ENCODE peak calls at places on chromosomes 11 and 22, in four cellular contexts. M, H, T and S are unnamed samples.

GRCh38 chr11:1760351-1761109 is 3.2 kb downstream of the CTSD start:
- DNase-seq in M (no peak), H (peak; percentile 67), T (no peak), S (peak; percentile 92)

GRCh38 chr11:62665630-62666258 is 632 bp downstream of the CSKMT start:
- DNase-seq in M (peak; percentile 65), H (peak; percentile 33), T (peak; percentile 73), S (peak; percentile 84)

GRCh38 chr22:29300807-29301601 is 5.4 kb upstream of the GAS2L1 start:
- DNase-seq in M (no peak), H (no peak), T (peak; percentile 27), S (no peak)

GRCh38 chr11:62370743-62371440 is 33.6 kb downstream of the ASRGL1 start:
- DNase-seq in M (no peak), H (no peak), T (no peak), S (no peak)

GRCh38 chr11:114705280-114706024 is 27.1 kb downstream of the NXPE2 start:
- DNase-seq in M (no peak), H (peak; percentile 20), T (no peak), S (no peak)

GRCh38 chr22:44090571-44090905 is 66.4 kb downstream of the PARVB start:
- DNase-seq in M (no peak), H (no peak), T (no peak), S (no peak)

GRCh38 chr11:85643255-85643654 is 4.5 kb upstream of the TMEM126A start:
- DNase-seq in M (peak; percentile 22), H (no peak), T (no peak), S (no peak)

GRCh38 chr22:37330200-37331033 is 48.1 kb downstream of the CYTH4 start:
- DNase-seq in M (no peak), H (no peak), T (peak; percentile 89), S (no peak)

GRCh38 chr11:83599066-83599465 is 312.9 kb upstream of the CCDC90B start:
- DNase-seq in M (no peak), H (no peak), T (no peak), S (no peak)

GRCh38 chr11:87128372-87128771 is 90.6 kb downstream of the TMEM135 start:
- DNase-seq in M (no peak), H (no peak), T (no peak), S (no peak)

GRCh38 chr11:111435046-111435698 is 56.1 kb upstream of the POU2AF1 start:
- DNase-seq in M (no peak), H (no peak), T (no peak), S (no peak)

GRCh38 chr22:50268655-50269113 is 1.5 kb downstream of the MAPK11 start:
- DNase-seq in M (peak; percentile 66), H (no peak), T (peak; percentile 36), S (no peak)

GRCh38 chr11:128533473-128533872 is 53.9 kb downstream of the ETS1 start:
- DNase-seq in M (no peak), H (no peak), T (no peak), S (no peak)

GRCh38 chr11:70471254-70471653 is 72.9 kb downstream of the CTTN start:
- DNase-seq in M (peak; percentile 15), H (peak; percentile 24), T (peak; percentile 70), S (no peak)

GRCh38 chr22:22935546-22936157 is 48.0 kb downstream of the IGLL5 start:
- DNase-seq in M (no peak), H (no peak), T (peak; percentile 59), S (no peak)

GRCh38 chr11:113114452-113115027 is 153.3 kb downstream of the NCAM1 start:
- DNase-seq in M (peak; percentile 68), H (no peak), T (peak; percentile 74), S (no peak)

GRCh38 chr11:72522186-72522585 is 87.9 kb upstream of the CLPB start:
- DNase-seq in M (no peak), H (no peak), T (no peak), S (no peak)

DNA sequence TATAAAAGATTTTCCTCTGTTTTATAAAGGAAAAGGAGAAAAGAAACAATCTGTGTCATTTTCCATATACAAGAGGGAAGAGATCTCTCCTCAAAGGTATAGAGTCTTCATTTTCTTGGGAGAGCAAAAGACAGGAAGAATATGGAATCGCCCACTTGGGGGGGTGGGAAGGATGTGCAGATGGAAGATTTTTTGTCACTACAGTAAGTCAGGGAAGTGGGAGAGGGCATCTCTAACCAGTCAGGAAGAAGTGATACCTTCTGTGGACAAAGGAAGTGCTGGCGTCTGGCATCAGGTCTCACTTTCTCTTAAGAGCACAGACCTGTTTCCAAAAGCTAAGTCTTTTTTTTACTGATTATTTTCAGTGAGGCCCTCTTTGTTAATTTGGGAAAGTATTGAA is 1.4 kb downstream of the PRR14L start:
- DNase-seq in M (no peak), H (no peak), T (peak; percentile 21), S (no peak)
- H3K4me3 ChIP-seq in M (peak overlapping the region; percentile 99), H (no peak overlapping the region), T (peak overlapping the region; percentile 96), S (peak overlapping the region; percentile 85)

DNA sequence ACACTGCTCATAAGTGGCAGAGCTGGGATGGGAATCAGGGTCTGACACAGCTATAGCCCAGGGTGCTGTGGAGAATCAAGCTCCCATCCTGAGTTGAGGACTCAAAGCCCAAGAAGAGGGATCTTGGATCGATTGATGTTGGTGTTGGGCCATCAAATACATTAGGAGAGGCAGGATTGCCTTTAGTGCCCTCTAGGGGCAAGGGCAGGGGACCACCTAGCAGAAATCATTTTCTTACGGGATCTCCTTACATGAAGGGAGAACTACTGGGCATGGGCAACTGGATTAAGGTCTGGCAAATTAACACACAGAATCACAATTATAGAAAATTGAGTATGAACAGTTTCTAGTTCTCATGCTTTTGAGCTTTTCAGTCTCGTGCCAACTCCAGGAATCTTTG is 24.9 kb upstream of the EMSY start:
- DNase-seq in M (no peak), H (no peak), T (peak; percentile 44), S (no peak)
- TF ChIP-seq CTCF in M (no peak), H (no peak), T (peak; percentile 62), S (no peak)

GRCh38 chr11:116933961-116934360 is 96.5 kb upstream of the APOA1 start:
- DNase-seq in M (no peak), H (no peak), T (no peak), S (no peak)

GRCh38 chr11:116930586-116930985 is 93.2 kb upstream of the APOA1 start:
- DNase-seq in M (no peak), H (no peak), T (no peak), S (no peak)

GRCh38 chr11:116931206-116931953 is 94.0 kb upstream of the APOA1 start:
- DNase-seq in M (no peak), H (no peak), T (peak; percentile 56), S (no peak)

GRCh38 chr11:116930177-116930576 is 92.8 kb upstream of the APOA1 start:
- DNase-seq in M (no peak), H (no peak), T (peak; percentile 77), S (no peak)

DNA sequence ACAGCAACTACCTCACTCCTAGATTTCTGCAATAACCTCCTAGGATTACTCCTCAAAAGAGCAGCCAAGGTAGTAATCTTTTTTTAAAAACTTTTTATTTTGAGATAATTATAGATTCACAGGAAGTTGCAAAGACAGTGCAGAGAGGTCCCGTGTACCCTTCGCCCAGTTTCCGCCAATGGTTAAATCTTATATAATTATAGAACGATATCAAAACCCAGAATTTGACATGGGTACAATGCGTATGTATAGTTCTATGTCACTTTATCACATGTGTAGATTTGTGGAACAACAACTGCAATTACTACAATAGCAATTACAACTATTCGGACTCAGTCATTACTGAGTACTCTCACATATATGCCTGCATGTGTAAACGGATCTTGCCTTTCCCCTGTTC is 94.8 kb upstream of the APOA1 start:
- DNase-seq in M (no peak), H (no peak), T (no peak), S (no peak)
- H3K4me3 ChIP-seq in M (no peak overlapping the region), H (no peak overlapping the region), T (no peak overlapping the region), S (no peak overlapping the region)

DNA sequence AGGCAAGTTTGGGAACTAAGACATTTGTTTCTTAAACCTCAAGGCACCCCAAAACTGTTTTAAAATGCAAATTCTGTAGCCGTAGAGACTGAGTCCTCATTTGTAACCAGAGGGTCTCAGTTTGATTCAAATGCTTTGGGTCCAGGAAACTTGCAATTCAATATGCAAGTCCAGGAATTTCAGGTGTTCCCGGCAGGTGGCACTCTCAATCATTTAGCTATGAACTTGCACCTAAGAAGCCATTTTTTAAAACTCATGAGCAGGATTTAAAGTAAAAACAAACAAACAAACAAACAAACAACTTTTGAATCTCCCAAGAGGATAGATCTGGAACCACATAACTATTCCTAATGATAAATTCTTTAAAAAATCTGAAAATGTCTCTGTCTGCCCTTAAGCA is 8.7 kb upstream of the ABTB2 start:
- DNase-seq in M (no peak), H (no peak), T (peak; percentile 66), S (no peak)
- TF ChIP-seq CTCF in M (no peak), H (no peak), T (no peak), S (no peak)

GRCh38 chr11:68870470-68870869 is 28.8 kb upstream of the CPT1A start:
- DNase-seq in M (no peak), H (no peak), T (peak; percentile 49), S (no peak)
- H3K4me3 ChIP-seq in M (peak overlapping the region; percentile 41), H (peak overlapping the region; percentile 33), T (peak overlapping the region; percentile 61), S (peak overlapping the region; percentile 64)

DNA sequence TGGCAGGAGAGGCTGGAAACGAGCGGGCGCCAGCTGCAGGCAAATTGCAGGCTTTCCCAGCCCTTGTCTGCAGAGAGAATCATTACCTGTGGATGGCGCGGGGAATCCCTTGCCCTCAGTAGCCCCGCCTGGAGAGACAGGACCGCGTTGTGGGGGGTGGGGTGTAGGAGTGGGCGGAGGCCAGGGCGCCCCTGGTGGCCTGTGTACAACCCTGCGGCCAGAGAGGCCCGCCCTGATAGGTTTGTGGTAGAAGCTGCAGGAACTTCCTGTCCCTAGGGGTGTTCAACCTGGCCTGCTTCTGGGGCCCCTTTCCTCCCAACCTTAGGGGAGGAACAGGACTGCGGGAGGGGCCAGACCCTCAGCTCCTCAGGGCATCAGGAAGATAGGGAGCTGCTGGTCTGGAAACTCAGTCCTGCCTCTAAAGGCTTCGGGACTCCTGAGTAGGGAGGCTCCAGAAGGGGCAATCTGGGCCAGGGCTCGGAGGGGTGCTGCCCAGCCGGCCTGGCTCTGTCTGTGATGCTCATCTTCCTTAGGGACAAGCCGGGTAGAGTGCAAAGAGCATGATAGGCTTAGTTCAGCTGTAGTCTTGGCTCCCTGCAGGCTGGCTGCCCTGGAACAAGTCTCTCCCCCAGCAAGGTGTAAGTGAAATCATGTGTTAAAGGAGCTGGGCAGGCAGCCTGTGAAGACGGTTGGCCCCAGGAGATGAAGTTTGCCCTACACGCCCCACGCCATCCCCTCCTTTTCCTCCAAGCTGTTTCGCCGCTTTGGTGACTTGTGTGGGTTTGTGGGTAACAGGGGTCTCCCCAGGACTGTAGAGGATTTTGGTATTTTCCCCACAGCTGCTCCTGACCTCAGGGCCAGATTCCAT is 24.1 kb upstream of the SUSD2 start:
- DNase-seq in M (peak; percentile 75), H (peak; percentile 68), T (peak; percentile 97), S (peak; percentile 91)
- TF ChIP-seq CTCF in M (peak; percentile 80), H (peak; percentile 87), T (peak; percentile 77), S (peak; percentile 81)